ENCODE peak calls at places on chromosomes 16 and 17, in ten cellular contexts. Y, C, S, G, W, V, E, M, B and K are unnamed samples.

GRCh38 chr16:56347670-56348069 is 77.7 kb downstream of the AMFR start:
- DNase-seq in M (no peak), E (no peak), B (no peak), W (no peak), G (no peak), Y (no peak), C (no peak), V (no peak), S (no peak), K (no peak)

GRCh38 chr16:70254965-70255286 is 3.2 kb upstream of the EXOSC6 start:
- DNase-seq in C (no peak), W (no peak), B (no peak), S (peak), G (no peak), Y (no peak), E (no peak), M (no peak), V (no peak), K (no peak)

GRCh38 chr17:3755335-3756030 is 31.8 kb downstream of the HASPIN start:
- DNase-seq in V (no peak), S (no peak), G (no peak), C (no peak), W (no peak), B (no peak), E (no peak), M (no peak), Y (no peak), K (no peak)

GRCh38 chr17:39209317-39210092 is 9.4 kb downstream of the RPL19 start:
- DNase-seq in V (peak), S (peak), G (peak), E (no peak), W (no peak), C (no peak), B (peak), Y (no peak), M (no peak), K (no peak)

GRCh38 chr17:29376667-29377268 is 13.4 kb upstream of the TAOK1 start:
- DNase-seq in G (no peak), S (no peak), M (no peak), Y (peak), W (no peak), V (no peak), E (peak), B (no peak), C (peak), K (no peak)

GRCh38 chr16:50509521-50510341 is 38.5 kb upstream of the NKD1 start:
- DNase-seq in G (peak), C (no peak), Y (peak), V (no peak), S (peak), E (peak), B (no peak), W (no peak), M (no peak), K (peak)

GRCh38 chr17:28030386-28030785 is 12.1 kb upstream of the NLK start:
- DNase-seq in W (peak), B (no peak), S (no peak), E (no peak), M (no peak), G (no peak), Y (no peak), V (no peak), C (no peak), K (no peak)

GRCh38 chr16:75256059-75256870 is 4.8 kb upstream of the BCAR1 start:
- DNase-seq in W (no peak), Y (no peak), V (no peak), G (no peak), C (no peak), M (no peak), B (no peak), E (no peak), S (no peak), K (no peak)

GRCh38 chr17:29021251-29021650 is 15.4 kb upstream of the SEZ6 start:
- DNase-seq in C (no peak), B (no peak), G (no peak), E (no peak), Y (no peak), M (no peak), S (no peak), W (no peak), V (no peak), K (no peak)

GRCh38 chr16:55543470-55543869 is 23.0 kb upstream of the CAPNS2 start:
- DNase-seq in G (no peak), V (no peak), Y (peak), C (no peak), B (no peak), S (no peak), E (peak), M (peak), W (peak), K (no peak)

GRCh38 chr17:69717214-69717613 is 302.7 kb downstream of the MAP2K6 start:
- DNase-seq in M (no peak), W (no peak), Y (no peak), G (no peak), V (no peak), E (no peak), C (no peak), S (no peak), B (no peak), K (no peak)

GRCh38 chr16:12215302-12216105 is 239.0 kb downstream of the SNX29 start:
- DNase-seq in B (no peak), M (no peak), W (no peak), E (peak), Y (no peak), S (no peak), G (no peak), V (no peak), C (no peak), K (no peak)

GRCh38 chr17:50361561-50362480 is 11.2 kb downstream of the MRPL27 start:
- DNase-seq in W (no peak), E (peak), S (peak), C (peak), B (no peak), Y (peak), G (peak), M (peak), V (peak), K (peak)

GRCh38 chr16:426115-426905 is 861 bp downstream of the RAB11FIP3 start:
- DNase-seq in B (no peak), E (no peak), Y (no peak), M (no peak), S (peak), G (no peak), V (no peak), W (no peak), C (no peak), K (no peak)

GRCh38 chr17:76947309-76947708 is 79.1 kb downstream of the MGAT5B start:
- DNase-seq in Y (no peak), M (no peak), E (no peak), B (no peak), G (no peak), V (no peak), C (no peak), S (no peak), W (no peak), K (no peak)

GRCh38 chr17:68238894-68239293 is 8.9 kb upstream of the AMZ2 start:
- DNase-seq in M (no peak), C (no peak), Y (no peak), E (no peak), W (no peak), G (no peak), S (peak), B (no peak), V (no peak), K (no peak)

GRCh38 chr16:55552621-55553020 is 13.9 kb upstream of the CAPNS2 start:
- DNase-seq in Y (peak), E (no peak), M (no peak), V (no peak), B (no peak), W (no peak), S (no peak), G (no peak), C (no peak), K (peak)

GRCh38 chr16:85490971-85491771 is 122.0 kb upstream of the GSE1 start:
- DNase-seq in M (no peak), V (no peak), E (peak), G (peak), C (no peak), S (peak), B (peak), W (no peak), Y (no peak), K (no peak)

GRCh38 chr16:86202267-86202666 is 303.3 kb downstream of the IRF8 start:
- DNase-seq in S (no peak), M (no peak), W (no peak), V (no peak), B (no peak), G (no peak), E (no peak), C (no peak), Y (no peak), K (no peak)